ENCODE peak calls at places on chromosome 10, in five cellular contexts. V is activated naive CD4-positive, alpha-beta T cell; M is NCI-H1105 treated with DMSO at 0.1 percent for 48 hours; P is NCI-H460; O is GM03348. S is an unnamed sample.

GRCh38 chr10:30728127-30728526 is 98.6 kb upstream of the LYZL2 start:
- DNase-seq in V (no peak), M (no peak), P (no peak), O (no peak), S (no peak)

GRCh38 chr10:133209641-133210040 is 20.4 kb upstream of the UTF1 start:
- DNase-seq in V (no peak), M (no peak), P (no peak), O (no peak), S (no peak)

GRCh38 chr10:13987472-13987871 is 343.3 kb downstream of the FRMD4A start:
- DNase-seq in V (no peak), M (no peak), P (no peak), O (peak; percentile 68), S (peak; percentile 11)

GRCh38 chr10:92913973-92914372 is 65.7 kb downstream of the EXOC6 start:
- DNase-seq in V (no peak), M (no peak), P (no peak), O (no peak), S (no peak)

GRCh38 chr10:90075995-90076394 is 374.6 kb downstream of the KIF20B start:
- DNase-seq in V (no peak), M (no peak), P (no peak), O (no peak), S (no peak)

GRCh38 chr10:131124945-131125344 is 186.6 kb downstream of the TCERG1L start:
- DNase-seq in V (no peak), M (no peak), P (no peak), O (no peak), S (no peak)

GRCh38 chr10:122276611-122277205 is 5.6 kb downstream of the BTBD16 start:
- DNase-seq in V (no peak), M (no peak), P (no peak), O (peak; percentile 50), S (peak; percentile 50)

GRCh38 chr10:117272195-117273076 is 31.5 kb downstream of the SLC18A2 start:
- DNase-seq in V (no peak), M (no peak), P (no peak), O (no peak), S (no peak)

GRCh38 chr10:86190291-86190690 is 176.3 kb downstream of the GRID1 start:
- DNase-seq in V (no peak), M (no peak), P (no peak), O (no peak), S (no peak)

GRCh38 chr10:68666280-68666760 is 54.7 kb upstream of the CCAR1 start:
- DNase-seq in V (no peak), M (no peak), P (no peak), O (peak; percentile 80), S (no peak)

GRCh38 chr10:119705434-119705831 is 20.4 kb upstream of the INPP5F start:
- DNase-seq in V (no peak), M (no peak), P (no peak), O (no peak), S (no peak)

GRCh38 chr10:29344073-29344820 is 55.4 kb downstream of the LYZL1 start:
- DNase-seq in V (no peak), M (no peak), P (no peak), O (peak; percentile 19), S (no peak)

GRCh38 chr10:47037654-47038425 is 126.6 kb downstream of the PTPN20 start:
- DNase-seq in V (no peak), M (no peak), P (no peak), O (no peak), S (no peak)

GRCh38 chr10:53864850-53865249 is 936.2 kb downstream of the PCDH15 start:
- DNase-seq in V (no peak), M (no peak), P (no peak), O (no peak), S (no peak)

GRCh38 chr10:1169981-1170866 is 114.0 kb downstream of the WDR37 start:
- DNase-seq in V (no peak), M (no peak), P (no peak), O (no peak), S (no peak)

GRCh38 chr10:21336476-21337170 is 188.9 kb downstream of the SKIDA1 start:
- DNase-seq in V (no peak), M (no peak), P (peak; percentile 87), O (peak; percentile 86), S (peak; percentile 86)

GRCh38 chr10:49783645-49784044 is 21.5 kb upstream of the OGDHL start:
- DNase-seq in V (no peak), M (no peak), P (no peak), O (no peak), S (no peak)